ENCODE peak calls at places on chromosomes 11 and 22, in seven cellular contexts. J is neuronal stem cell, L is activated T-cell treated with anti-CD3 and anti-CD28 coated beads for 1 hour, K is AG08396, Y is left ventricle myocardium superior, C is NCI-H1930, G is HS-27A. O is an unnamed sample.

GRCh38 chr11:1573847-1574255 is 1.8 kb upstream of the DUSP8 start:
- DNase-seq in L (no peak), G (no peak), J (no peak), C (no peak), K (no peak), Y (peak), O (no peak)

GRCh38 chr11:104041792-104042191 is 5.4 kb downstream of the DDI1 start:
- DNase-seq in Y (no peak), J (no peak), C (no peak), L (no peak), K (no peak), G (no peak), O (no peak)

GRCh38 chr22:29820941-29821789 is 16.9 kb downstream of the ASCC2 start:
- DNase-seq in L (no peak), J (no peak), G (peak), C (no peak), K (peak), Y (peak), O (no peak)

GRCh38 chr11:34650528-34650927 is 29.6 kb downstream of the EHF start:
- DNase-seq in J (no peak), C (no peak), Y (no peak), G (no peak), L (peak), K (no peak), O (no peak)

GRCh38 chr11:12536566-12536965 is 137.7 kb upstream of the TEAD1 start:
- DNase-seq in K (no peak), G (no peak), C (no peak), J (no peak), Y (no peak), L (no peak), O (no peak)

GRCh38 chr11:45289369-45289768 is 3.2 kb upstream of the SYT13 start:
- DNase-seq in K (peak), C (no peak), G (no peak), L (no peak), J (no peak), Y (no peak), O (no peak)

GRCh38 chr11:8794677-8795103 is 112.1 kb downstream of the RPL27A start:
- DNase-seq in K (no peak), C (no peak), G (no peak), L (no peak), J (no peak), Y (peak), O (no peak)

GRCh38 chr11:131880976-131881375 is 510.6 kb downstream of the NTM start:
- DNase-seq in C (no peak), L (no peak), J (no peak), G (no peak), K (no peak), Y (no peak), O (no peak)

GRCh38 chr11:78532991-78533861 is 41.4 kb downstream of the NARS2 start:
- DNase-seq in G (no peak), C (no peak), L (no peak), K (no peak), J (no peak), Y (no peak), O (no peak)

O was measured in NT2/D1.